ENCODE peak calls at places on chromosomes 1 and 21, in ten cellular contexts. D, P, T, O, S, X, M, R, L and A are unnamed samples.

GRCh38 chr1:92951141-92951582 is 10.1 kb downstream of the DIPK1A start:
- DNase-seq in M (no peak), S (no peak), D (no peak), L (no peak), P (peak), O (no peak), T (peak), X (no peak), R (no peak), A (no peak)

GRCh38 chr1:112711041-112711440 is 4.1 kb downstream of the PPM1J start:
- DNase-seq in S (no peak), D (no peak), P (no peak), T (no peak), O (no peak), L (no peak), M (no peak), X (no peak), R (no peak), A (no peak)

GRCh38 chr1:115105836-115106235 is 16.5 kb upstream of the TSPAN2 start:
- DNase-seq in R (no peak), T (no peak), X (no peak), P (no peak), L (no peak), S (no peak), D (no peak), M (no peak), O (no peak), A (no peak)

GRCh38 chr1:234729566-234729965 is 119.6 kb upstream of the IRF2BP2 start:
- DNase-seq in R (no peak), L (no peak), M (no peak), X (no peak), P (no peak), S (no peak), D (no peak), T (no peak), O (no peak), A (no peak)

GRCh38 chr21:43196789-43197188 is 28.0 kb downstream of the CRYAA start:
- DNase-seq in S (peak), D (no peak), L (peak), O (no peak), P (no peak), X (no peak), R (peak), T (no peak), M (no peak), A (no peak)

GRCh38 chr1:234398849-234399381 is 25.7 kb downstream of the COA6 start:
- DNase-seq in D (no peak), S (no peak), R (no peak), X (no peak), L (no peak), O (no peak), M (no peak), P (peak), T (no peak), A (no peak)

GRCh38 chr1:41607810-41608209 is 123.3 kb upstream of the EDN2 start:
- DNase-seq in X (no peak), T (no peak), L (no peak), S (no peak), R (no peak), D (no peak), M (no peak), O (no peak), P (no peak), A (no peak)

GRCh38 chr1:182699673-182700350 is 15.4 kb upstream of the RGS8 start:
- DNase-seq in P (no peak), O (peak), T (no peak), L (no peak), S (peak), X (no peak), D (no peak), R (no peak), M (no peak), A (no peak)

GRCh38 chr21:40176732-40177131 is 309.5 kb downstream of the PCP4 start:
- DNase-seq in L (no peak), S (no peak), M (no peak), O (no peak), T (no peak), P (no peak), X (no peak), D (no peak), R (no peak), A (no peak)

GRCh38 chr1:59039551-59039950 is 255.7 kb upstream of the JUN start:
- DNase-seq in M (no peak), D (no peak), O (no peak), L (no peak), P (no peak), R (no peak), S (no peak), T (no peak), X (no peak), A (no peak)

GRCh38 chr1:115530407-115530806 is 111.4 kb upstream of the VANGL1 start:
- DNase-seq in X (no peak), R (no peak), L (peak), S (no peak), P (no peak), D (no peak), M (no peak), T (no peak), O (no peak), A (no peak)

GRCh38 chr1:234361102-234361603 is 12.1 kb upstream of the COA6 start:
- DNase-seq in O (no peak), P (no peak), D (no peak), S (no peak), M (no peak), L (no peak), R (no peak), X (no peak), T (no peak), A (no peak)

GRCh38 chr21:23960769-23961168 is 1646.5 kb downstream of the MRPL39 start:
- DNase-seq in O (no peak), S (no peak), D (no peak), X (no peak), P (no peak), L (no peak), R (no peak), M (no peak), T (no peak), A (no peak)

GRCh38 chr1:152111515-152111968 is 3.7 kb downstream of the TCHH start:
- DNase-seq in D (peak), P (no peak), R (no peak), X (no peak), S (peak), L (peak), T (no peak), M (no peak), O (peak), A (no peak)